ENCODE peak calls at places on chromosomes 5 and 9, in four cellular contexts. F, X, J and Q are unnamed samples.

GRCh38 chr5:14595189-14595588 is 13.6 kb downstream of the OTULINL start:
- DNase-seq in F (no peak), X (no peak), J (no peak), Q (peak)

GRCh38 chr5:11139471-11139870 is 378.4 kb upstream of the DAP start:
- DNase-seq in F (peak), X (no peak), J (no peak), Q (peak)

GRCh38 chr5:7589800-7590199 is 193.9 kb downstream of the ADCY2 start:
- DNase-seq in F (no peak), X (no peak), J (no peak), Q (no peak)

GRCh38 chr9:95529910-95530309 is 13.1 kb upstream of the PTCH1 start:
- DNase-seq in F (no peak), X (no peak), J (no peak), Q (no peak)

GRCh38 chr9:131324736-131325679 is 35.5 kb downstream of the PLPP7 start:
- DNase-seq in F (no peak), X (no peak), J (no peak), Q (no peak)

GRCh38 chr5:121138495-121138907 is 674.4 kb downstream of the PRR16 start:
- DNase-seq in F (peak), X (no peak), J (no peak), Q (no peak)

GRCh38 chr5:78562719-78563330 is 85.7 kb downstream of the LHFPL2 start:
- DNase-seq in F (no peak), X (no peak), J (no peak), Q (no peak)

GRCh38 chr9:137679249-137679648 is 60.4 kb downstream of the EHMT1 start:
- DNase-seq in F (no peak), X (no peak), J (no peak), Q (no peak)

GRCh38 chr9:111902396-111903147 is 6.0 kb downstream of the UGCG start:
- DNase-seq in F (no peak), X (peak), J (no peak), Q (peak)

GRCh38 chr5:98933446-98934072 is 4.8 kb upstream of the CHD1 start:
- DNase-seq in F (no peak), X (no peak), J (no peak), Q (no peak)

GRCh38 chr9:128360826-128361225 is 10.3 kb upstream of the URM1 start:
- DNase-seq in F (no peak), X (no peak), J (no peak), Q (no peak)
- H3K9ac ChIP-seq in F (no peak), X (no peak), J (no peak), Q (peak)

GRCh38 chr5:177468329-177469058 is 4.9 kb downstream of the DBN1 start:
- DNase-seq in F (peak), X (peak), J (peak), Q (no peak)

GRCh38 chr5:177470759-177471536 is 2.5 kb downstream of the DBN1 start:
- DNase-seq in F (peak), X (peak), J (peak), Q (peak)

GRCh38 chr5:177469750-177470525 is 3.5 kb downstream of the DBN1 start:
- DNase-seq in F (no peak), X (no peak), J (no peak), Q (no peak)

GRCh38 chr5:177467436-177467835 is 6.0 kb downstream of the DBN1 start:
- DNase-seq in F (no peak), X (no peak), J (no peak), Q (no peak)

DNA sequence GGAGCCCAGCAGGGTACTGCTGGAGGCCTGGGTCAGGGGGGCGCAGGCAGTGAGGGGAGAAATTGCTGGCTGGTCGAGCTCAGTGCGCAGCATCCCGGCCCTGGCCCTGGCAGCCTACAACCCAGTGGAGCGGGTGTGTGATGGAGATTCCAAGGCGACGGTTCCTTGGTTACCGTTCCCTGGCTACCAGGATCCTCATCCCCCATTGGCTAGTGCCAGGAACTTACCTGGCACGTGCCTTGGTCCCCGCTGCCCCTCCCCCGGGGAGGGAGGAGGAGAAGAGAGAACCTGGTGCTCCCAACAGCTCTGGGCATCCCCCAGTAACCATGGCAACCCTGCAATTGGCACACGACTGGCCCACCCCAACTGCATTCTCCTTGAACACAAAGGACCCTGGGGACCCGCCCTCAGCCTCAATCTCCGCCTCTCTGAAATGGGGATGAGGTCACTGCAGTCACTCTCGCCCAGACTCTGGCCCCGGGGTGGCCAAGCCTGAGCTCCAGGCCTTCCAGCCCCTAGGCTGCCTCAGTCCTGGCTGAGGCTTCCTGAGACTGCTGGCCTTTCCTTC is 4.3 kb downstream of the DBN1 start:
- DNase-seq in F (no peak), X (peak), J (no peak), Q (peak)
- H3K9ac ChIP-seq in F (no peak), X (peak), J (no peak), Q (peak)

GRCh38 chr9:71620806-71621205 is 147.5 kb downstream of the CEMIP2 start:
- DNase-seq in F (no peak), X (peak), J (no peak), Q (no peak)
- H3K9ac ChIP-seq in F (no peak), X (no peak), J (no peak), Q (no peak)

DNA sequence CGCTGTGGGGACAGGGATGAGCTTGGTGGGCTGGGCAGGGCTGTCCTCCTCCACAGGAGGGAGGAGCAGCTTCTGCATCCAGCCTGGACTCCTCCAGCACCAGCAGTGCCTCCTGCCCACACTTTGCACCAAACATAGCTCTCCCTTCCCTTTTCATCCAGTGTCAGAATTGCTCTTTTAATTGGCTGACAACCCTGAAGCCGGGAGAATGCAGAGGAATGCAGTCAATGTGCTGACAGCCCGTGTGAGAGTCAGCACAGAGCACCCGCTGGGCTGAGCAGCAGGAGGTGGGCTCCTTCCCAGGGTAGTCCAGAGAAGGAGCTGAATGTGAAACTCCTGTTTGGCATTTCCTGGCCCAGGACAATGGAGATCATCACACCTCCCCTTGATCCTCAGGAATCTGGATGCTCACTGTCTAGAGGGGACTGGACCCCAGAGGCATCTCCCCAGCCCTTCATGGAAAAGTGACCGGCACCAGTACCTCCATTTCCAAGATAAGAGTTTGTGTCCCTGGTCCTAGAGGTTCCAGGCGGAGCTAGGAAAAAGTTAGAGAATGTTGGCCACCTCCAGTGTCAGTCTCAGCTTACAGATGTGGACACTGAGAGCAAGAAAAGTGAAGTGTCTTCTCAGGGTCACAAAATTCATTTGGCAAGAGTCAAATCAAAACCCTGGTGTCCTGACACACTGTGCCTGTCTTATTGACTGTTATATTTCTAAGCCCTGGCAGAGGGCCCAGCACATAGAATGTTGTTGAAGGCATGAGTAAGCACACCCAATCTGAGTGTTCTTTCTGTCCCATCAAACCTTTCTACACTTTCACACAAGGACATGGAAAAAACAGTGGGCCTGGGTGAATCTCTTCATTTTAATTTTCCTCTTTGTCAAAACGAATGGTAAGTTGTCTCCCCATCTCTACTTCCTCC is 202.1 kb downstream of the SNX18 start:
- DNase-seq in F (peak), X (peak), J (no peak), Q (peak)
- H3K9ac ChIP-seq in F (no peak), X (peak), J (no peak), Q (peak)